ENCODE peak calls at places on chromosomes 11 and 22, in four cellular contexts. One of them, this sample, is unnamed.

GRCh38 chr22:50326225-50326958 is 420 bp downstream of the DENND6B start:
- DNase-seq in K562: no peak
- DNase-seq in HepG2: no peak
- DNase-seq in WTC11: peak
- DNase-seq in this sample: peak

GRCh38 chr11:75432911-75433321 is at the start of gene KLHL35:
- DNase-seq in K562: no peak
- DNase-seq in HepG2: no peak
- DNase-seq in WTC11: no peak
- DNase-seq in this sample: no peak

GRCh38 chr11:47889714-47890441 is 41.7 kb upstream of the NUP160 start:
- DNase-seq in K562: no peak
- DNase-seq in HepG2: no peak
- DNase-seq in WTC11: no peak
- DNase-seq in this sample: no peak

GRCh38 chr22:35610741-35611140 is 6.4 kb downstream of the MB start:
- DNase-seq in K562: no peak
- DNase-seq in HepG2: no peak
- DNase-seq in WTC11: no peak
- DNase-seq in this sample: no peak

GRCh38 chr11:64611176-64611575 is 20.2 kb downstream of the SLC22A12 start:
- DNase-seq in K562: no peak
- DNase-seq in HepG2: no peak
- DNase-seq in WTC11: no peak
- DNase-seq in this sample: no peak

GRCh38 chr11:2884424-2884815 is 1.2 kb downstream of the CDKN1C start:
- DNase-seq in K562: peak
- DNase-seq in HepG2: no peak
- DNase-seq in WTC11: no peak
- DNase-seq in this sample: peak

GRCh38 chr11:86511086-86511551 is 136.4 kb downstream of the CCDC81 start:
- DNase-seq in K562: peak
- DNase-seq in HepG2: no peak
- DNase-seq in WTC11: no peak
- DNase-seq in this sample: no peak

GRCh38 chr22:35971418-35972119 is 57.1 kb downstream of the RBFOX2 start:
- DNase-seq in K562: no peak
- DNase-seq in HepG2: peak
- DNase-seq in WTC11: no peak
- DNase-seq in this sample: peak

GRCh38 chr11:9738126-9738525 is 74.2 kb downstream of the SWAP70 start:
- DNase-seq in K562: no peak
- DNase-seq in HepG2: no peak
- DNase-seq in WTC11: no peak
- DNase-seq in this sample: no peak

GRCh38 chr22:25757686-25758085 is 15.7 kb downstream of the MYO18B start:
- DNase-seq in K562: no peak
- DNase-seq in HepG2: no peak
- DNase-seq in WTC11: no peak
- DNase-seq in this sample: no peak

GRCh38 chr22:44542561-44543222 is 44.7 kb upstream of the RTL6 start:
- DNase-seq in K562: no peak
- DNase-seq in HepG2: no peak
- DNase-seq in WTC11: no peak
- DNase-seq in this sample: no peak

GRCh38 chr11:2527621-2528291 is 82.9 kb downstream of the KCNQ1 start:
- DNase-seq in K562: no peak
- DNase-seq in HepG2: no peak
- DNase-seq in WTC11: peak
- DNase-seq in this sample: no peak

GRCh38 chr22:43230983-43231723 is 44.2 kb upstream of the TTLL12 start:
- DNase-seq in K562: peak
- DNase-seq in HepG2: peak
- DNase-seq in WTC11: peak
- DNase-seq in this sample: peak

GRCh38 chr11:122981388-122982264 is at the start of gene BSX:
- DNase-seq in K562: peak
- DNase-seq in HepG2: peak
- DNase-seq in WTC11: peak
- DNase-seq in this sample: no peak

GRCh38 chr11:58316142-58316541 is 42.7 kb downstream of the OR5B17 start:
- DNase-seq in K562: no peak
- DNase-seq in HepG2: no peak
- DNase-seq in WTC11: no peak
- DNase-seq in this sample: no peak

DNA sequence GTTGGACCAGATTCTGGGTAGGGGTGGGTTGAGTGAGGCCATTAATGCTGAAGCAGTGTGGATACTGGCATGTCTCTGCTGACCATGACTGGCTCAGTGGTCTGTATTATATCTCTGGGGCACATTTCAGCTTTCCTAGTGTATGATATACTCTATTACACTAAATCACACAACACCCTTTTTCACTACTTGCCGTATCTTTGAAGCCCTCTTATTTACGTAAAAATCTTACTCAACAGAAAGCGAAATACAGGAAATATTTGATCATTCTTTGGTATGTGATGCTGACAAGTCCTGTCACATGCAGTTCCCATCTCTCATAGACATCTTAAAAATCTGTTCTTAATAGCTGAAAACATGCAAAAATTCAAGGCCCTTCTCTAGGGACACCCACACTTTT is 40.3 kb downstream of the OR5B17 start:
- DNase-seq in K562: no peak
- DNase-seq in HepG2: no peak
- DNase-seq in WTC11: no peak
- DNase-seq in this sample: no peak
- TF ChIP-seq FOXJ3 in K562: no peak
- TF ChIP-seq FOXJ3 in HepG2: no peak
- TF ChIP-seq FOXJ3 in WTC11: no peak
- TF ChIP-seq FOXJ3 in this sample: no peak

DNA sequence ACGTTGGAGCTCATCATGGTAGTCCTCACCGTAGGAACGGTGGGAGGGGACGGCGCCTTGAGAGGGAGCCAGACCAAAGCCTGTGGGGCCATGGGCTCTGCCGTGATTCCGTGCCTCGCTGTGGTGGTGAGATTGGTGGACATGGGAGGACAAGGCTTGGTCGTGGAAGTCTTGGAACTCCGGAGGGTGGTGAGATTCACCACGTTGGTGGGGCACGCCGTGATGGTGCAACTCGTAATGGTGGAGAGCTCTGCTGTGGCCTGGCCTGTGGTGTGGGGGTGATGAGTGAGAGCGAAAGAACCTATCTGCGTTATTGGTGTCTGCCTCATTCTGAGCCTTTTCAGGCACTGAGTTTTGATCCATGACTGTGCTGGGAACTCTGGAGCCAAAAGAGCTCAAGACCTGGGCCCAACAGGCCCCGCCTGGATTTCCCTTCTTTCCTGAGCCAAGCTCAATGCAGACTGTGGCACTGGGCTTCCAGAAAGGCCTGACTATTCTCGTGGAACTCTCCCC is at the start of gene CATSPER1:
- DNase-seq in K562: no peak
- DNase-seq in HepG2: no peak
- DNase-seq in WTC11: no peak
- DNase-seq in this sample: no peak
- TF ChIP-seq FOXJ3 in K562: no peak
- TF ChIP-seq FOXJ3 in HepG2: no peak
- TF ChIP-seq FOXJ3 in WTC11: no peak
- TF ChIP-seq FOXJ3 in this sample: no peak

GRCh38 chr11:113104390-113105251 is 143.4 kb downstream of the NCAM1 start:
- DNase-seq in K562: no peak
- DNase-seq in HepG2: no peak
- DNase-seq in WTC11: no peak
- DNase-seq in this sample: no peak

GRCh38 chr11:113105584-113105983 is 144.4 kb downstream of the NCAM1 start:
- DNase-seq in K562: no peak
- DNase-seq in HepG2: no peak
- DNase-seq in WTC11: no peak
- DNase-seq in this sample: no peak

GRCh38 chr11:113110046-113110445 is 148.8 kb downstream of the NCAM1 start:
- DNase-seq in K562: no peak
- DNase-seq in HepG2: no peak
- DNase-seq in WTC11: no peak
- DNase-seq in this sample: no peak

GRCh38 chr11:113103932-113104331 is 142.7 kb downstream of the NCAM1 start:
- DNase-seq in K562: no peak
- DNase-seq in HepG2: no peak
- DNase-seq in WTC11: no peak
- DNase-seq in this sample: no peak

GRCh38 chr11:113106507-113106906 is 145.3 kb downstream of the NCAM1 start:
- DNase-seq in K562: no peak
- DNase-seq in HepG2: no peak
- DNase-seq in WTC11: no peak
- DNase-seq in this sample: no peak
- TF ChIP-seq FOXJ3 in K562: no peak
- TF ChIP-seq FOXJ3 in HepG2: no peak
- TF ChIP-seq FOXJ3 in WTC11: no peak
- TF ChIP-seq FOXJ3 in this sample: no peak

GRCh38 chr11:126345759-126346585 is 9.5 kb upstream of the ST3GAL4 start:
- DNase-seq in K562: peak
- DNase-seq in HepG2: no peak
- DNase-seq in WTC11: no peak
- DNase-seq in this sample: no peak
- TF ChIP-seq FOXJ3 in K562: no peak
- TF ChIP-seq FOXJ3 in HepG2: no peak
- TF ChIP-seq FOXJ3 in WTC11: no peak
- TF ChIP-seq FOXJ3 in this sample: no peak

This sample was measured in SK-N-SH.